ENCODE peak calls at places on chromosome 15, in ten cellular contexts. Y is left colon; Q is effector memory CD4-positive, alpha-beta T cell; L is head of caudate nucleus; U is stimulated activated CD8-positive, alpha-beta memory T cell treated with anti-CD3 and anti-CD28 coated beads, Interleukin-12 subunit alpha, Interleukin-12 subunit beta, amount 100 ng/mL, for 1 hour; C is transverse colon; S is nephron progenitor cell; R is B cell; M is AG08396; X is HFFc6. J is an unnamed sample.

GRCh38 chr15:69854521-69855171 is 243.1 kb downstream of the TLE3 start:
- DNase-seq in Q (no peak), Y (no peak), C (no peak), L (no peak), X (peak; percentile 70), M (no peak), R (no peak), S (no peak), U (no peak), J (no peak)

GRCh38 chr15:58332676-58333400 is 99.0 kb upstream of the LIPC start:
- DNase-seq in X (peak; percentile 88), M (peak; percentile 21), Y (no peak), C (no peak), Q (no peak), L (no peak), R (no peak), S (no peak), U (no peak), J (no peak)

GRCh38 chr15:72227192-72227586 is 3.8 kb downstream of the PKM start:
- DNase-seq in S (no peak), Y (no peak), R (no peak), X (peak; percentile 86), L (no peak), U (no peak), Q (peak; percentile 11), M (no peak), C (no peak), J (peak; percentile 82)

GRCh38 chr15:29988689-29989088 is 94.1 kb upstream of the GOLGA8J start:
- DNase-seq in Q (no peak), M (no peak), U (no peak), L (no peak), Y (no peak), S (no peak), R (no peak), C (no peak), X (no peak), J (peak; percentile 84)

GRCh38 chr15:78452485-78452884 is 14.5 kb downstream of the IREB2 start:
- DNase-seq in Q (no peak), X (no peak), M (no peak), S (no peak), U (no peak), Y (no peak), L (no peak), R (no peak), C (no peak), J (no peak)

GRCh38 chr15:94177112-94177511 is 54.2 kb upstream of the MCTP2 start:
- DNase-seq in X (peak; percentile 28), L (no peak), U (no peak), R (no peak), Q (no peak), Y (no peak), C (no peak), S (no peak), M (no peak), J (peak; percentile 31)

GRCh38 chr15:55289011-55289572 is 521 bp downstream of the RAB27A start:
- DNase-seq in Q (peak; percentile 8), R (peak; percentile 45), S (peak; percentile 25), X (no peak), L (no peak), M (peak; percentile 64), Y (peak; percentile 36), C (peak; percentile 31), U (no peak), J (peak; percentile 8)

GRCh38 chr15:57205999-57206398 is 170.3 kb upstream of the CGNL1 start:
- DNase-seq in Q (no peak), X (no peak), S (no peak), M (no peak), L (no peak), C (peak; percentile 86), R (no peak), Y (peak; percentile 79), U (no peak), J (no peak)

GRCh38 chr15:71743861-71744382 is 66.4 kb upstream of the NR2E3 start:
- DNase-seq in M (peak; percentile 56), C (peak; percentile 67), L (no peak), R (peak; percentile 64), Y (no peak), Q (no peak), S (peak; percentile 72), X (peak; percentile 46), U (peak; percentile 53), J (peak; percentile 35)

GRCh38 chr15:31102049-31102321 is 460 bp upstream of the TRPM1 start:
- DNase-seq in L (no peak), X (no peak), S (no peak), M (no peak), U (no peak), C (no peak), Y (no peak), R (no peak), Q (no peak), J (no peak)

GRCh38 chr15:40192942-40193341 is 32.1 kb downstream of the BUB1B start:
- DNase-seq in Y (no peak), Q (no peak), L (peak; percentile 28), X (peak; percentile 9), S (no peak), M (peak; percentile 7), U (no peak), C (no peak), R (no peak), J (peak; percentile 21)

GRCh38 chr15:41510728-41511127 is 2.9 kb downstream of the LTK start:
- DNase-seq in M (no peak), Y (no peak), C (no peak), L (no peak), U (no peak), R (no peak), S (no peak), X (no peak), Q (no peak), J (no peak)

GRCh38 chr15:82139823-82140268 is 94.0 kb upstream of the MEX3B start:
- DNase-seq in R (no peak), C (no peak), M (no peak), X (peak; percentile 58), U (no peak), Q (no peak), S (no peak), Y (no peak), L (no peak), J (no peak)

GRCh38 chr15:31758126-31758525 is 272.2 kb upstream of the CHRNA7 start:
- DNase-seq in Y (peak; percentile 33), U (no peak), S (no peak), Q (no peak), M (no peak), C (peak; percentile 74), L (peak; percentile 80), R (no peak), X (no peak), J (peak; percentile 73)

GRCh38 chr15:101501703-101502373 is 12.3 kb upstream of the PCSK6 start:
- DNase-seq in Y (no peak), U (peak; percentile 12), C (no peak), M (no peak), R (peak; percentile 66), S (peak; percentile 64), X (no peak), L (peak; percentile 63), Q (no peak), J (no peak)

GRCh38 chr15:28904541-28905303 is 18.9 kb downstream of the APBA2 start:
- DNase-seq in X (no peak), L (no peak), Q (no peak), C (no peak), R (no peak), M (no peak), S (no peak), U (no peak), Y (no peak), J (no peak)

GRCh38 chr15:60340207-60340921 is 57.4 kb downstream of the ANXA2 start:
- DNase-seq in X (no peak), Y (no peak), C (no peak), R (no peak), M (no peak), U (no peak), L (no peak), S (no peak), Q (no peak), J (peak; percentile 21)

GRCh38 chr15:95929232-95929846 is 401.2 kb upstream of the NR2F2 start:
- DNase-seq in X (no peak), R (no peak), C (no peak), Y (no peak), L (no peak), U (no peak), Q (no peak), S (no peak), M (no peak), J (no peak)

GRCh38 chr15:67826717-67827560 is 1.6 kb downstream of the SKOR1 start:
- DNase-seq in U (no peak), M (peak; percentile 22), X (no peak), R (peak; percentile 57), Q (no peak), S (no peak), L (no peak), C (no peak), Y (no peak), J (no peak)

GRCh38 chr15:38610748-38611147 is 46.1 kb upstream of the RASGRP1 start:
- DNase-seq in S (no peak), Y (no peak), U (no peak), Q (no peak), R (peak; percentile 49), C (no peak), M (no peak), X (no peak), L (no peak), J (no peak)

J was measured in MG63.